ENCODE peak calls at places on chromosomes 4 and X, in five cellular contexts. One of them, this sample, is unnamed.

GRCh38 chr4:13892739-13893105 is 265.2 kb upstream of the BOD1L1 start:
- DNase-seq in A549: no peak
- DNase-seq in ovary: no peak
- DNase-seq in tibial nerve: no peak
- DNase-seq in K562: no peak
- DNase-seq in this sample: no peak

GRCh38 chr4:3511187-3511586 is 21.0 kb downstream of the LRPAP1 start:
- DNase-seq in A549: no peak
- DNase-seq in ovary: no peak
- DNase-seq in tibial nerve: no peak
- DNase-seq in K562: no peak
- DNase-seq in this sample: no peak

GRCh38 chrX:46649421-46650260 is 76.1 kb downstream of the CHST7 start:
- DNase-seq in A549: no peak
- DNase-seq in ovary: peak; percentile 62
- DNase-seq in tibial nerve: no peak
- DNase-seq in K562: no peak
- DNase-seq in this sample: no peak

GRCh38 chrX:132216283-132216682 is 3.0 kb downstream of the RAP2C start:
- DNase-seq in A549: no peak
- DNase-seq in ovary: no peak
- DNase-seq in tibial nerve: no peak
- DNase-seq in K562: no peak
- DNase-seq in this sample: no peak

GRCh38 chrX:115408736-115409390 is 119.3 kb downstream of the LUZP4 start:
- DNase-seq in A549: no peak
- DNase-seq in ovary: no peak
- DNase-seq in tibial nerve: no peak
- DNase-seq in K562: no peak
- DNase-seq in this sample: no peak

GRCh38 chrX:24216037-24216436 is 66.5 kb downstream of the ZFX start:
- DNase-seq in A549: no peak
- DNase-seq in ovary: no peak
- DNase-seq in tibial nerve: no peak
- DNase-seq in K562: no peak
- DNase-seq in this sample: no peak

GRCh38 chr4:140222175-140222574 is 68.2 kb upstream of the MAML3 start:
- DNase-seq in A549: no peak
- DNase-seq in ovary: no peak
- DNase-seq in tibial nerve: no peak
- DNase-seq in K562: no peak
- DNase-seq in this sample: no peak

GRCh38 chrX:133497356-133497755 is 82.1 kb upstream of the GPC4 start:
- DNase-seq in A549: no peak
- DNase-seq in ovary: no peak
- DNase-seq in tibial nerve: no peak
- DNase-seq in K562: no peak
- DNase-seq in this sample: no peak

GRCh38 chr4:187204389-187204920 is 480.8 kb upstream of the FAT1 start:
- DNase-seq in A549: no peak
- DNase-seq in ovary: no peak
- DNase-seq in tibial nerve: no peak
- DNase-seq in K562: no peak
- DNase-seq in this sample: peak; percentile 54

GRCh38 chr4:61359301-61359700 is 159.2 kb downstream of the ADGRL3 start:
- DNase-seq in A549: no peak
- DNase-seq in ovary: no peak
- DNase-seq in tibial nerve: no peak
- DNase-seq in K562: no peak
- DNase-seq in this sample: no peak

GRCh38 chr4:48237996-48238645 is 31.5 kb downstream of the TEC start:
- DNase-seq in A549: no peak
- DNase-seq in ovary: no peak
- DNase-seq in tibial nerve: no peak
- DNase-seq in K562: no peak
- DNase-seq in this sample: no peak

GRCh38 chr4:28792917-28793597 is 1927.1 kb upstream of the PCDH7 start:
- DNase-seq in A549: no peak
- DNase-seq in ovary: no peak
- DNase-seq in tibial nerve: no peak
- DNase-seq in K562: no peak
- DNase-seq in this sample: no peak

GRCh38 chr4:183905593-183906485 is 732 bp downstream of the STOX2 start:
- DNase-seq in A549: peak; percentile 18
- DNase-seq in ovary: peak; percentile 63
- DNase-seq in tibial nerve: no peak
- DNase-seq in K562: no peak
- DNase-seq in this sample: peak; percentile 89

GRCh38 chr4:97589481-97590196 is 553.6 kb downstream of the STPG2 start:
- DNase-seq in A549: no peak
- DNase-seq in ovary: no peak
- DNase-seq in tibial nerve: no peak
- DNase-seq in K562: no peak
- DNase-seq in this sample: no peak

GRCh38 chr4:170391066-170391754 is 301.5 kb upstream of the AADAT start:
- DNase-seq in A549: no peak
- DNase-seq in ovary: no peak
- DNase-seq in tibial nerve: no peak
- DNase-seq in K562: no peak
- DNase-seq in this sample: no peak

GRCh38 chr4:26174033-26174432 is 146.8 kb upstream of the RBPJ start:
- DNase-seq in A549: no peak
- DNase-seq in ovary: no peak
- DNase-seq in tibial nerve: no peak
- DNase-seq in K562: no peak
- DNase-seq in this sample: no peak

GRCh38 chr4:170339522-170339921 is 249.8 kb upstream of the AADAT start:
- DNase-seq in A549: no peak
- DNase-seq in ovary: no peak
- DNase-seq in tibial nerve: no peak
- DNase-seq in K562: no peak
- DNase-seq in this sample: no peak

GRCh38 chr4:174284181-174284886 is 623 bp downstream of the CEP44 start:
- DNase-seq in A549: peak; percentile 43
- DNase-seq in ovary: no peak
- DNase-seq in tibial nerve: no peak
- DNase-seq in K562: no peak
- DNase-seq in this sample: no peak

GRCh38 chrX:43969504-43970501 is 3.4 kb downstream of the NDP start:
- DNase-seq in A549: no peak
- DNase-seq in ovary: peak; percentile 61
- DNase-seq in tibial nerve: no peak
- DNase-seq in K562: no peak
- DNase-seq in this sample: no peak

GRCh38 chr4:183175631-183176232 is 76.7 kb downstream of the WWC2 start:
- DNase-seq in A549: no peak
- DNase-seq in ovary: no peak
- DNase-seq in tibial nerve: no peak
- DNase-seq in K562: no peak
- DNase-seq in this sample: no peak

GRCh38 chr4:138242830-138243149 is 641 bp upstream of the SLC7A11 start:
- DNase-seq in A549: no peak
- DNase-seq in ovary: no peak
- DNase-seq in tibial nerve: no peak
- DNase-seq in K562: no peak
- DNase-seq in this sample: no peak

GRCh38 chr4:138243369-138243768 is 1.2 kb upstream of the SLC7A11 start:
- DNase-seq in A549: no peak
- DNase-seq in ovary: no peak
- DNase-seq in tibial nerve: no peak
- DNase-seq in K562: no peak
- DNase-seq in this sample: no peak

GRCh38 chr4:138241281-138242075 is 671 bp downstream of the SLC7A11 start:
- DNase-seq in A549: no peak
- DNase-seq in ovary: no peak
- DNase-seq in tibial nerve: no peak
- DNase-seq in K562: peak; percentile 37
- DNase-seq in this sample: no peak

GRCh38 chr4:138239496-138239895 is 2.7 kb downstream of the SLC7A11 start:
- DNase-seq in A549: no peak
- DNase-seq in ovary: no peak
- DNase-seq in tibial nerve: no peak
- DNase-seq in K562: no peak
- DNase-seq in this sample: no peak

DNA sequence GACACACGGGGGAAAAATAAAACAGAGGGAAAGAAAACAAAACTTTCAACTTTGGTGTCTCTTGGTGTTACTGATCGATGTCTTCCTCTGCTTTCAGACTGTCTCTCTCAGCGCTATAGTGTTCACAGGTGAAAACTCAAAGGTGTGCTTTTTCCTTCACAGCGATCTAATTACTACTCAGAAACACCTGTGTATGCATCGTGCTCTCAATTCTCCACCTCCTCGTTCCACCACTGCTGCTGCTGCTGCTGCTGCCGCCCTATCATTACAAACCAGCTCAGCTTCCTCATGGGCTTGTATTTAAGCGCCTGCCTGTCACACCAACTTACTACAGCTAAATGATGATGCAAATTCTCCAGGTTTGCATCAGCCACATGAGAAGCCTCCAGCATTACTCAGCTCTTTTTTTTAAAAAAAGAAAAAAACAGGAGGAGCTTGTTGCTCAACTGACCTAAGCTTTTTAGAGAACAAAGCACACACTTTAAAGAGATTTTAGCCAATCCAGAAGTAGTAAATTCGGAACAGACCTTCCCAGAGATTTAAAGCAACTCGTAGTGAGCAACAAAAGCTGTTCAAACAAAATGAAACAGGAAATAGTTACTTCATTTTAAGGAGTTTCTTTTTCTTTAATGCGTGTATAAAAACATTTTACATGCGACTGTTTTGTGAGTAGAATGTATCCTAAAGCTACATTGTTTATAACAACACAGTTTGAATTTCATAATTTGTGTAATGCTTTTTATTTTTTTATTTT is at the start of gene SLC7A11:
- DNase-seq in A549: peak; percentile 20
- DNase-seq in ovary: no peak
- DNase-seq in tibial nerve: no peak
- DNase-seq in K562: peak; percentile 65
- DNase-seq in this sample: peak; percentile 88
- TF ChIP-seq EP300 in A549: peak; percentile 54
- TF ChIP-seq EP300 in ovary: no peak
- TF ChIP-seq EP300 in tibial nerve: no peak
- TF ChIP-seq EP300 in K562: peak; percentile 91
- TF ChIP-seq EP300 in this sample: no peak

GRCh38 chr4:87428979-87429378 is 6.6 kb downstream of the NUDT9 start:
- DNase-seq in A549: no peak
- DNase-seq in ovary: no peak
- DNase-seq in tibial nerve: no peak
- DNase-seq in K562: no peak
- DNase-seq in this sample: no peak
- TF ChIP-seq POLR2A in A549: no peak
- TF ChIP-seq POLR2A in ovary: no peak
- TF ChIP-seq POLR2A in tibial nerve: no peak
- TF ChIP-seq POLR2A in K562: no peak
- TF ChIP-seq POLR2A in this sample: no peak

DNA sequence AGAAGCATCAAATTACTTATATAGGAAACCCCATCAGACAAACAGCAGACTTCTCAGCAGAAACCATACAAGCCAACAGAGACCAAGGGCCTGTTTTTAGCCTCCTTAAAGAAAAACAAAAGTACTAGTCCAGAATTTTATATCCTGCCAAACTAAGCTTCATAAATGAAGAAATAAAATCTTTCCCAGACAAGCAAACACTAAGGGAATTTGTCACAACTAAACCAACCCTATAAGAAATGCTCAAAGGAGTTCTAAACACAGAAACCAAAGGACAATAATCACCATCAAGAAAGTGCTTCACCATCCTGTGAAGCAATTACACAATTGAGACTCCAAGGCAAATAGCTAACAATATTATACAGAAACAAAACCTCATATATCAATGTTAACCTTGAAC is 238.6 kb downstream of the NKX6-1 start:
- DNase-seq in A549: no peak
- DNase-seq in ovary: no peak
- DNase-seq in tibial nerve: no peak
- DNase-seq in K562: no peak
- DNase-seq in this sample: no peak
- H3K9me3 ChIP-seq in A549: peaks cover 10% of the 10 kb centered on the region
- H3K9me3 ChIP-seq in ovary: no peaks in the 10 kb centered on the region
- H3K9me3 ChIP-seq in tibial nerve: peaks cover 25% of the 10 kb centered on the region
- H3K9me3 ChIP-seq in K562: no peaks in the 10 kb centered on the region
- H3K9me3 ChIP-seq in this sample: peaks cover 6% of the 10 kb centered on the region

DNA sequence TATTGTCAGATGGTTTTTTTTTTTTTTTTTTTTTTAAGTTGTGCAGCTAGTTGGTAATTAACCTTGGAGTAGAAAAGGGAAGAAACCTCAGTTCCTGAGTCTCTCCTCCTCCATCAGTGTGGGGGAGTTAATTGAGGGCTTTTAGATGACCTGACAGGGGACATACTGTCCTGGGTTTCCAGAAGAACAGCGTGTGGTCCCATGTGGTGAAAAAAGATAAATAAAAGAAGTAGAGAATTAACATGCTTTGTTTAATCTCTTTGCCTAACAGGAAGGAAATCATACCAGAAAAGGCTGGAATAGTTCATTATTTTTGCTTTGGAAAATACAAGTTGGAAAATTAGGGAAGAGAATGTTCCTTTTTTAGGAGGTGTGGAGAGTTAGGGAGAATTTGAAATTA is 123.8 kb downstream of the ARHGAP10 start:
- DNase-seq in A549: no peak
- DNase-seq in ovary: no peak
- DNase-seq in tibial nerve: no peak
- DNase-seq in K562: no peak
- DNase-seq in this sample: no peak
- TF ChIP-seq EP300 in A549: no peak
- TF ChIP-seq EP300 in ovary: no peak
- TF ChIP-seq EP300 in tibial nerve: peak; percentile 90
- TF ChIP-seq EP300 in K562: no peak
- TF ChIP-seq EP300 in this sample: no peak

DNA sequence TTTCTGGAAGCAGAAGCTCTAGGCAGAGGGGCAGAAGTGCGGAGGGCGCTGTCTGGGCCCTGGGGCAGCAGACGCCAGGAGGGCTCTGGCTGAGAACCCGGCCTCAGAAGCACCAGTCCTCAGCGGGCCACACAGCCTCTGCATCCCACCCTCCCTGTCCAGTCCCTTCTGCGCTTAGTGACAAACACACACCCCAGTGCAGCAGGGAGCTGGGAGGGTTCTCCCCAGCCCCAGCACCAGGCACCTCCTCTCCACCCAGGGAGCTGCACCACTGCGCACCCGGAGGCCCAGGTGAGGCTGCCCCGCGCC is 8.8 kb upstream of the HAUS3 start:
- DNase-seq in A549: no peak
- DNase-seq in ovary: no peak
- DNase-seq in tibial nerve: no peak
- DNase-seq in K562: no peak
- DNase-seq in this sample: peak; percentile 17
- TF ChIP-seq POLR2A in A549: no peak
- TF ChIP-seq POLR2A in ovary: no peak
- TF ChIP-seq POLR2A in tibial nerve: no peak
- TF ChIP-seq POLR2A in K562: no peak
- TF ChIP-seq POLR2A in this sample: no peak

This sample was measured in upper lobe of left lung.